ENCODE peak calls at places on chromosomes 13 and 19, in six cellular contexts. One of them, this sample, is unnamed. For H3K4me1, the result is how much of the 10 kb centered on the place peaks cover.

GRCh38 chr19:11035441-11036377 is 53.6 kb upstream of the LDLR start:
- DNase-seq in psoas muscle: peak
- DNase-seq in heart right ventricle: peak
- DNase-seq in right atrium auricular region: peak
- DNase-seq in CD8-positive, alpha-beta T cell: peak
- DNase-seq in testis: peak
- DNase-seq in this sample: peak

GRCh38 chr13:43522788-43523187 is 264.0 kb downstream of the ENOX1 start:
- DNase-seq in right atrium auricular region: no peak
- DNase-seq in psoas muscle: no peak
- DNase-seq in CD8-positive, alpha-beta T cell: no peak
- DNase-seq in testis: no peak
- DNase-seq in heart right ventricle: no peak
- DNase-seq in this sample: no peak

GRCh38 chr19:4636151-4636717 is 3.1 kb upstream of the TNFAIP8L1 start:
- DNase-seq in CD8-positive, alpha-beta T cell: peak
- DNase-seq in psoas muscle: peak
- DNase-seq in heart right ventricle: peak
- DNase-seq in testis: peak
- DNase-seq in right atrium auricular region: no peak
- DNase-seq in this sample: peak

GRCh38 chr13:89082623-89083022 is 1411.5 kb downstream of the SLITRK5 start:
- DNase-seq in testis: no peak
- DNase-seq in CD8-positive, alpha-beta T cell: no peak
- DNase-seq in right atrium auricular region: no peak
- DNase-seq in heart right ventricle: no peak
- DNase-seq in psoas muscle: no peak
- DNase-seq in this sample: no peak

GRCh38 chr13:79483302-79483701 is 2.3 kb downstream of the NDFIP2 start:
- DNase-seq in heart right ventricle: no peak
- DNase-seq in testis: no peak
- DNase-seq in CD8-positive, alpha-beta T cell: no peak
- DNase-seq in right atrium auricular region: no peak
- DNase-seq in psoas muscle: no peak
- DNase-seq in this sample: no peak

GRCh38 chr19:1068111-1069001 is 1.4 kb downstream of the ARHGAP45 start:
- DNase-seq in right atrium auricular region: no peak
- DNase-seq in heart right ventricle: peak
- DNase-seq in CD8-positive, alpha-beta T cell: peak
- DNase-seq in testis: no peak
- DNase-seq in psoas muscle: peak
- DNase-seq in this sample: no peak

GRCh38 chr19:55253842-55254624 is 4.8 kb downstream of the PPP6R1 start:
- DNase-seq in psoas muscle: peak
- DNase-seq in right atrium auricular region: no peak
- DNase-seq in CD8-positive, alpha-beta T cell: peak
- DNase-seq in heart right ventricle: no peak
- DNase-seq in testis: no peak
- DNase-seq in this sample: peak

GRCh38 chr13:32911506-32911905 is 104.7 kb upstream of the KL start:
- DNase-seq in heart right ventricle: no peak
- DNase-seq in right atrium auricular region: no peak
- DNase-seq in psoas muscle: no peak
- DNase-seq in testis: peak
- DNase-seq in CD8-positive, alpha-beta T cell: no peak
- DNase-seq in this sample: no peak

GRCh38 chr13:109205315-109205714 is 575.9 kb downstream of the MYO16 start:
- DNase-seq in psoas muscle: no peak
- DNase-seq in CD8-positive, alpha-beta T cell: no peak
- DNase-seq in right atrium auricular region: no peak
- DNase-seq in heart right ventricle: no peak
- DNase-seq in testis: no peak
- DNase-seq in this sample: no peak

GRCh38 chr19:52957591-52957990 is 5.1 kb downstream of the ZNF816 start:
- DNase-seq in testis: no peak
- DNase-seq in psoas muscle: no peak
- DNase-seq in CD8-positive, alpha-beta T cell: no peak
- DNase-seq in heart right ventricle: no peak
- DNase-seq in right atrium auricular region: no peak
- DNase-seq in this sample: no peak

GRCh38 chr19:52956917-52957316 is 5.8 kb downstream of the ZNF816 start:
- DNase-seq in CD8-positive, alpha-beta T cell: no peak
- DNase-seq in heart right ventricle: no peak
- DNase-seq in psoas muscle: no peak
- DNase-seq in testis: no peak
- DNase-seq in right atrium auricular region: no peak
- DNase-seq in this sample: no peak

GRCh38 chr19:52961981-52962380 is 700 bp downstream of the ZNF816 start:
- DNase-seq in heart right ventricle: no peak
- DNase-seq in psoas muscle: no peak
- DNase-seq in right atrium auricular region: no peak
- DNase-seq in CD8-positive, alpha-beta T cell: no peak
- DNase-seq in testis: no peak
- DNase-seq in this sample: no peak

GRCh38 chr19:52962394-52963228 is at the start of gene ZNF816:
- DNase-seq in psoas muscle: peak
- DNase-seq in heart right ventricle: peak
- DNase-seq in CD8-positive, alpha-beta T cell: peak
- DNase-seq in testis: peak
- DNase-seq in right atrium auricular region: peak
- DNase-seq in this sample: peak

DNA sequence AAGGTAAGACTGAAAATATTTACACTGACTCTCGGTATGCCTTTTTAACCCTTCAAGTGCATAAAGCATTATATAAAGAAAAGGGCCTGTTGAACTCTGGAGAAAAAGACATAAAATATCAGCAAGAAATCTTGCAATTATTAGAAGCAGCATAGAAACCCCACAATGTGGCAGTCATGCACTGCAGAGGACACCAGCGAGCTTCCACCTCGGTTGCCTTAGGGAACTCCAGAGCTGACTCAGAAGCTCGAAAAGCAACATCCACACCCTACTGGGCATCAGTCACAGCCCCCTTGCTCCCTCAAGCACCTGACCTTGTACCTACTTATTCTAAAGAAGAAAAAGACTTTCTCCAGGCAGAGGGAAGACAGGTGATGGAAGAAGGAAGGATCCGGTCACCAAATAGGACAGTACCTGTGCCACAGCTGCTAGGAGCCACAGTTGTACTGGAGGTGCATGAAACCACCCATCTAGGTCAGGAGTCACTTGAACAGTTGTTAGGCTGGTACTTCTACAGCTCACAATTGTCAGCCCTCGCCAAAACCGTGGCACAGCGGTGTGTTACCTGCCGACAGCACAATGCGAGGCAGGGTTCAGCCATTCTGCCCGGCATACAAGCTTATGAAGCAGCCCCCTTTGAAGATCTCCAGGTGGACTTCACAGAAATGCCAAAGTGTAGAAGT is 2.9 kb downstream of the ZNF816 start:
- DNase-seq in right atrium auricular region: no peak
- DNase-seq in heart right ventricle: no peak
- DNase-seq in CD8-positive, alpha-beta T cell: no peak
- DNase-seq in testis: no peak
- DNase-seq in psoas muscle: no peak
- DNase-seq in this sample: no peak
- H3K4me1 ChIP-seq in right atrium auricular region: under half
- H3K4me1 ChIP-seq in heart right ventricle: under half
- H3K4me1 ChIP-seq in CD8-positive, alpha-beta T cell: under half
- H3K4me1 ChIP-seq in testis: under half
- H3K4me1 ChIP-seq in psoas muscle: under half
- H3K4me1 ChIP-seq in this sample: under half

GRCh38 chr13:41196620-41197019 is 2.3 kb upstream of the KBTBD7 start:
- DNase-seq in heart right ventricle: no peak
- DNase-seq in testis: no peak
- DNase-seq in psoas muscle: no peak
- DNase-seq in right atrium auricular region: no peak
- DNase-seq in CD8-positive, alpha-beta T cell: no peak
- DNase-seq in this sample: no peak

GRCh38 chr13:41199061-41199460 is 4.7 kb upstream of the KBTBD7 start:
- DNase-seq in right atrium auricular region: no peak
- DNase-seq in CD8-positive, alpha-beta T cell: no peak
- DNase-seq in psoas muscle: no peak
- DNase-seq in heart right ventricle: no peak
- DNase-seq in testis: no peak
- DNase-seq in this sample: no peak

GRCh38 chr13:41199526-41199925 is 5.2 kb upstream of the KBTBD7 start:
- DNase-seq in psoas muscle: no peak
- DNase-seq in testis: no peak
- DNase-seq in heart right ventricle: no peak
- DNase-seq in right atrium auricular region: no peak
- DNase-seq in CD8-positive, alpha-beta T cell: no peak
- DNase-seq in this sample: no peak

GRCh38 chr13:41196011-41196410 is 1.6 kb upstream of the KBTBD7 start:
- DNase-seq in heart right ventricle: no peak
- DNase-seq in right atrium auricular region: no peak
- DNase-seq in psoas muscle: no peak
- DNase-seq in testis: no peak
- DNase-seq in CD8-positive, alpha-beta T cell: no peak
- DNase-seq in this sample: no peak

GRCh38 chr13:41200126-41200525 is 5.8 kb upstream of the KBTBD7 start:
- DNase-seq in CD8-positive, alpha-beta T cell: no peak
- DNase-seq in testis: no peak
- DNase-seq in psoas muscle: no peak
- DNase-seq in heart right ventricle: no peak
- DNase-seq in right atrium auricular region: no peak
- DNase-seq in this sample: no peak
- H3K27ac ChIP-seq in CD8-positive, alpha-beta T cell: no peak
- H3K27ac ChIP-seq in testis: no peak
- H3K27ac ChIP-seq in psoas muscle: no peak
- H3K27ac ChIP-seq in heart right ventricle: no peak
- H3K27ac ChIP-seq in right atrium auricular region: no peak
- H3K27ac ChIP-seq in this sample: no peak

GRCh38 chr19:38277549-38277948 is 13.2 kb downstream of the SPINT2 start:
- DNase-seq in CD8-positive, alpha-beta T cell: no peak
- DNase-seq in right atrium auricular region: no peak
- DNase-seq in testis: no peak
- DNase-seq in heart right ventricle: no peak
- DNase-seq in psoas muscle: no peak
- DNase-seq in this sample: no peak

GRCh38 chr19:38278751-38279150 is 14.4 kb downstream of the SPINT2 start:
- DNase-seq in psoas muscle: no peak
- DNase-seq in CD8-positive, alpha-beta T cell: no peak
- DNase-seq in right atrium auricular region: no peak
- DNase-seq in heart right ventricle: no peak
- DNase-seq in testis: no peak
- DNase-seq in this sample: no peak

GRCh38 chr19:38280030-38280921 is 15.9 kb downstream of the SPINT2 start:
- DNase-seq in right atrium auricular region: no peak
- DNase-seq in testis: no peak
- DNase-seq in CD8-positive, alpha-beta T cell: no peak
- DNase-seq in psoas muscle: no peak
- DNase-seq in heart right ventricle: no peak
- DNase-seq in this sample: no peak

GRCh38 chr19:38276942-38277517 is 12.7 kb downstream of the SPINT2 start:
- DNase-seq in testis: no peak
- DNase-seq in right atrium auricular region: no peak
- DNase-seq in psoas muscle: no peak
- DNase-seq in CD8-positive, alpha-beta T cell: no peak
- DNase-seq in heart right ventricle: no peak
- DNase-seq in this sample: no peak

DNA sequence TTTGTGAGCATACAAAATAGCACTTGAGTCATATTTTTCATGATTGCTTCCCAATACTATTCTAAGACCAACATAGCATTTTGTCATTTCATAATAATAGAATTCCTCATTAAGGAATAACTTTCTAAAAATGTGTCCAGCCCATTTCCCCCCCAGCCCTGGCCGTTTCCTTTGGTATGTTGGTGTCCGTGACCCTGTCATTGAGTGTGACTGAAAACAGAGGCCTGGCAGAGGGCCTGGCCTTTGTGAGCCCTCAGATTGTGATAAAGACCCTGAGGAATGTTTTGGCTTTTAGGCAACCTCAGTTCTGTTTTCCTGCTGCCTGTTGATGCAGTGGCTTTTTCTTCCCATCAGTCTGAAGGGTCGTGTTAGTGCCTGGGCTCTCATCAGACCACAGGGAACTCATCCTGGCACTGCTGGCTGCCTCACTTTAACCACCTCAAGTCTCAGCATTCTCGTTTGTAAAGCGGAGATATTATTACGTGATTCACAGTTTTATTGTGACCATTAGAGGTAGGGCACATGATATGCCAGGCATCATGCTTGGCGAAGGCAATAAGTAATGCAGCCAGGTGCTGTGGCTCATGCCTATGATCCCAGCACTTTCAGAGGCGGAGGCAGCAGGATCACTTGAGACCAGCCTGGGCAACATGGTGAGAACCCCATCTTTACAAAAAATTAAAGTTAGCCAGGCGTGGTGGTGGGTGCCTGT is 13.8 kb downstream of the SPINT2 start:
- DNase-seq in testis: peak
- DNase-seq in CD8-positive, alpha-beta T cell: no peak
- DNase-seq in right atrium auricular region: peak
- DNase-seq in psoas muscle: no peak
- DNase-seq in heart right ventricle: peak
- DNase-seq in this sample: no peak
- H3K4me1 ChIP-seq in testis: under half
- H3K4me1 ChIP-seq in CD8-positive, alpha-beta T cell: under half
- H3K4me1 ChIP-seq in right atrium auricular region: half or more
- H3K4me1 ChIP-seq in psoas muscle: under half
- H3K4me1 ChIP-seq in heart right ventricle: under half
- H3K4me1 ChIP-seq in this sample: half or more

DNA sequence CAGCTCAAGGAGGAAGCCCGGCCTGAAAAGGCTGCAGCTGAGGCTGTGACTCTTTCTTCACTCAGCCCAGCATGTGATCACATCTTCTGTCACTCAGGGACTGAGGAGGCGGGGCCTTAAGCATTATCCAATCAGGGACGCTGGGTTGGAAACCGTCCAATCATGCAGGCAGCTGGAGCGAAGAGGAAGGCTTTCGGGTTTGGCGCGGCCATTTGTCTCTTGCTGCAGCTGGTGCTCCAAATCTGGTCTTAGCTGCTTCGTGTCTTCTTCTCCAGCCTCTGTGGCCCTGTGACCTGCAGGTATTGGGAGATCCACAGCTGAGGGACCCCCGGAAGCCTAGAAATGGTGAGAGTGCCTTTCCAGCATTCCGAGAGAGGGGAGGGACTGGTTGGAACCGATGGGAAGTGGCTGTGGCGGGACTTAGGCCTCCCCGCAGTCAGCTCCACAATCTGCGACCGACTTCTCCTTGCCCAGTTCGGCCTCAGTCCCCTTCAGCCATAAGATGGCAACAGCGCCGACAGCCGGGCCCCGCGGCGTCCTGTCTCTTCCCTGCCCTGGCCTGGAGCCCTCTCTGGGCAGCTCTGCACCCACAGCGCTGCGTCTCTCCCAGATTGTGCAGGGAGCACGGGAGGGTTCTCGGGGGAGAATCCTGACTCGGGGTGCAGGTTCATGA is at the start of gene ZNF90:
- DNase-seq in testis: peak
- DNase-seq in right atrium auricular region: peak
- DNase-seq in heart right ventricle: peak
- DNase-seq in psoas muscle: peak
- DNase-seq in CD8-positive, alpha-beta T cell: peak
- DNase-seq in this sample: peak
- H3K27ac ChIP-seq in testis: peak
- H3K27ac ChIP-seq in right atrium auricular region: peak
- H3K27ac ChIP-seq in heart right ventricle: no peak
- H3K27ac ChIP-seq in psoas muscle: no peak
- H3K27ac ChIP-seq in CD8-positive, alpha-beta T cell: no peak
- H3K27ac ChIP-seq in this sample: peak

GRCh38 chr19:44947041-44947581 is 1.3 kb downstream of the APOC2 start:
- DNase-seq in psoas muscle: no peak
- DNase-seq in right atrium auricular region: no peak
- DNase-seq in heart right ventricle: no peak
- DNase-seq in testis: no peak
- DNase-seq in CD8-positive, alpha-beta T cell: no peak
- DNase-seq in this sample: no peak
- H3K4me1 ChIP-seq in psoas muscle: under half
- H3K4me1 ChIP-seq in right atrium auricular region: under half
- H3K4me1 ChIP-seq in heart right ventricle: under half
- H3K4me1 ChIP-seq in testis: under half
- H3K4me1 ChIP-seq in CD8-positive, alpha-beta T cell: under half
- H3K4me1 ChIP-seq in this sample: under half

GRCh38 chr13:27170521-27171243 is 929 bp downstream of the USP12 start:
- DNase-seq in CD8-positive, alpha-beta T cell: peak
- DNase-seq in testis: peak
- DNase-seq in right atrium auricular region: no peak
- DNase-seq in psoas muscle: peak
- DNase-seq in heart right ventricle: peak
- DNase-seq in this sample: peak
- H3K27ac ChIP-seq in CD8-positive, alpha-beta T cell: peak
- H3K27ac ChIP-seq in testis: peak
- H3K27ac ChIP-seq in right atrium auricular region: peak
- H3K27ac ChIP-seq in psoas muscle: peak
- H3K27ac ChIP-seq in heart right ventricle: peak
- H3K27ac ChIP-seq in this sample: peak